ENCODE peak calls at places on chromosomes 11 and 22, in five cellular contexts. One of them, this sample, is unnamed.
A peak's percentile ranks its signal among the peaks of the same experiment; 100 is the strongest.

GRCh38 chr11:59753650-59754493 is 1.3 kb upstream of the STX3 start:
- DNase-seq in neuronal stem cell: peak; percentile 80
- DNase-seq in IMR-90: peak; percentile 63
- DNase-seq in H1: peak; percentile 92
- DNase-seq in H9: peak; percentile 80
- DNase-seq in this sample: peak; percentile 83

GRCh38 chr22:32444068-32444467 is 20.2 kb downstream of the BPIFC start:
- DNase-seq in neuronal stem cell: peak; percentile 8
- DNase-seq in IMR-90: no peak
- DNase-seq in H1: no peak
- DNase-seq in H9: peak; percentile 33
- DNase-seq in this sample: no peak

GRCh38 chr11:78221396-78222315 is 32.9 kb downstream of the USP35 start:
- DNase-seq in H1: peak; percentile 16
- DNase-seq in neuronal stem cell: no peak
- DNase-seq in IMR-90: no peak
- DNase-seq in H9: peak; percentile 23
- DNase-seq in this sample: no peak

GRCh38 chr11:6682591-6682935 is 577 bp downstream of the MRPL17 start:
- DNase-seq in H1: no peak
- DNase-seq in neuronal stem cell: no peak
- DNase-seq in H9: no peak
- DNase-seq in IMR-90: no peak
- DNase-seq in this sample: no peak

GRCh38 chr11:95567685-95568084 is 221.9 kb downstream of the FAM76B start:
- DNase-seq in H1: no peak
- DNase-seq in neuronal stem cell: no peak
- DNase-seq in H9: no peak
- DNase-seq in IMR-90: peak; percentile 63
- DNase-seq in this sample: peak; percentile 59

GRCh38 chr22:48263431-48263765 is 1500.9 kb downstream of the TBC1D22A start:
- DNase-seq in IMR-90: no peak
- DNase-seq in H9: no peak
- DNase-seq in H1: no peak
- DNase-seq in neuronal stem cell: no peak
- DNase-seq in this sample: no peak

GRCh38 chr11:69418576-69419296 is 62.7 kb upstream of the LINC01488 start:
- DNase-seq in H9: no peak
- DNase-seq in neuronal stem cell: no peak
- DNase-seq in H1: no peak
- DNase-seq in IMR-90: no peak
- DNase-seq in this sample: no peak

GRCh38 chr22:32920032-32920628 is 118.6 kb downstream of the TIMP3 start:
- DNase-seq in H1: no peak
- DNase-seq in H9: no peak
- DNase-seq in IMR-90: peak; percentile 33
- DNase-seq in neuronal stem cell: no peak
- DNase-seq in this sample: peak; percentile 84

GRCh38 chr11:113874920-113875413 is 405 bp downstream of the USP28 start:
- DNase-seq in IMR-90: peak; percentile 35
- DNase-seq in neuronal stem cell: no peak
- DNase-seq in H9: no peak
- DNase-seq in H1: no peak
- DNase-seq in this sample: peak; percentile 62

GRCh38 chr11:65903068-65903481 is 2.9 kb upstream of the FOSL1 start:
- DNase-seq in H1: no peak
- DNase-seq in H9: peak; percentile 70
- DNase-seq in neuronal stem cell: no peak
- DNase-seq in IMR-90: peak; percentile 91
- DNase-seq in this sample: peak; percentile 95

GRCh38 chr22:33757443-33758124 is 162.7 kb downstream of the LARGE1 start:
- DNase-seq in neuronal stem cell: no peak
- DNase-seq in H9: no peak
- DNase-seq in H1: no peak
- DNase-seq in IMR-90: no peak
- DNase-seq in this sample: no peak

GRCh38 chr11:65290448-65291165 is 24.1 kb upstream of the CDC42EP2 start:
- DNase-seq in neuronal stem cell: no peak
- DNase-seq in H1: no peak
- DNase-seq in IMR-90: peak; percentile 100
- DNase-seq in H9: no peak
- DNase-seq in this sample: peak; percentile 100

GRCh38 chr22:31604746-31605705 is 57.0 kb downstream of the PISD start:
- DNase-seq in neuronal stem cell: no peak
- DNase-seq in H1: no peak
- DNase-seq in H9: no peak
- DNase-seq in IMR-90: no peak
- DNase-seq in this sample: no peak

GRCh38 chr11:92198276-92198675 is 26.3 kb upstream of the FAT3 start:
- DNase-seq in H1: no peak
- DNase-seq in IMR-90: no peak
- DNase-seq in H9: no peak
- DNase-seq in neuronal stem cell: no peak
- DNase-seq in this sample: no peak

GRCh38 chr22:41966607-41967240 is 2.5 kb upstream of the SEPTIN3 start:
- DNase-seq in H9: peak; percentile 81
- DNase-seq in IMR-90: peak; percentile 88
- DNase-seq in H1: peak; percentile 62
- DNase-seq in neuronal stem cell: no peak
- DNase-seq in this sample: peak; percentile 92

GRCh38 chr22:38080847-38081635 is 2.9 kb downstream of the SLC16A8 start:
- DNase-seq in IMR-90: peak; percentile 14
- DNase-seq in H9: peak; percentile 76
- DNase-seq in H1: peak; percentile 75
- DNase-seq in neuronal stem cell: no peak
- DNase-seq in this sample: peak; percentile 39

GRCh38 chr22:29073618-29074275 is 912 bp downstream of the KREMEN1 start:
- DNase-seq in IMR-90: no peak
- DNase-seq in H9: peak; percentile 70
- DNase-seq in neuronal stem cell: no peak
- DNase-seq in H1: peak; percentile 80
- DNase-seq in this sample: peak; percentile 50

GRCh38 chr11:34182921-34183685 is 77.7 kb downstream of the NAT10 start:
- DNase-seq in neuronal stem cell: no peak
- DNase-seq in IMR-90: no peak
- DNase-seq in H1: no peak
- DNase-seq in H9: no peak
- DNase-seq in this sample: no peak

GRCh38 chr11:120931057-120931779 is 92.7 kb upstream of the TBCEL start:
- DNase-seq in H1: no peak
- DNase-seq in H9: peak; percentile 37
- DNase-seq in IMR-90: no peak
- DNase-seq in neuronal stem cell: no peak
- DNase-seq in this sample: no peak

GRCh38 chr11:65489706-65490310 is 9.0 kb upstream of the MALAT1 start:
- DNase-seq in H9: peak; percentile 53
- DNase-seq in IMR-90: no peak
- DNase-seq in neuronal stem cell: no peak
- DNase-seq in H1: no peak
- DNase-seq in this sample: no peak

GRCh38 chr11:29159552-29160465 is 857.0 kb downstream of the KCNA4 start:
- DNase-seq in H1: peak; percentile 56
- DNase-seq in neuronal stem cell: peak; percentile 56
- DNase-seq in IMR-90: peak; percentile 90
- DNase-seq in H9: peak; percentile 69
- DNase-seq in this sample: peak; percentile 74

GRCh38 chr22:31271485-31271884 is 20.8 kb downstream of the PIK3IP1 start:
- DNase-seq in H1: no peak
- DNase-seq in IMR-90: no peak
- DNase-seq in H9: no peak
- DNase-seq in neuronal stem cell: no peak
- DNase-seq in this sample: no peak

DNA sequence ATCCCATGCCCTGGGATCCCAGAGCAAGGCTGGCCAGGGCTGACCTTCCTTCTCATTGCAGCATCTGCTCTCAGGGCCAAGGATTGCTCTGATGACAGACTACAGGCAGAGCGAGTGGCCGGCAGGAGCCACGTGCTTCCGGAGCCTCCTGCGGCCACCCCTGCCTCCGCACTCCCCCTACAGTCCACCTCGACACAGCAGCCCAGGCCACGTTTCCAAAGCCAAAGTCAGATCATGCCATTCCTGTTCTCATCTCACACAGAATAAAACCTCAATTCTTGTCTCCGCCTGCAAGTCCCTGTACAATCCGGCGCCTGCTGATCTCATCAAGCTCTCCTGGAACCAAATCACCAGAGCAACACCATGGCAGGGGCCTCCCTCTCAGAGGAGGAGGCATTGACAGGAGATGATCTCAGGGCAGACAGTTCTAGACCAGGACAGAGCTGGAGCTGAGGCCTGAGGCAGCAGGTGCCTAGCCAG is 20.9 kb upstream of the UPK3A start:
- DNase-seq in H9: peak; percentile 84
- DNase-seq in H1: peak; percentile 76
- DNase-seq in neuronal stem cell: no peak
- DNase-seq in IMR-90: peak; percentile 84
- DNase-seq in this sample: peak; percentile 91
- H3K14ac ChIP-seq in H9: no peak overlapping the region
- H3K14ac ChIP-seq in H1: no peak overlapping the region
- H3K14ac ChIP-seq in neuronal stem cell: no peak overlapping the region
- H3K14ac ChIP-seq in IMR-90: peak overlapping the region; percentile 65
- H3K14ac ChIP-seq in this sample: no peak overlapping the region

DNA sequence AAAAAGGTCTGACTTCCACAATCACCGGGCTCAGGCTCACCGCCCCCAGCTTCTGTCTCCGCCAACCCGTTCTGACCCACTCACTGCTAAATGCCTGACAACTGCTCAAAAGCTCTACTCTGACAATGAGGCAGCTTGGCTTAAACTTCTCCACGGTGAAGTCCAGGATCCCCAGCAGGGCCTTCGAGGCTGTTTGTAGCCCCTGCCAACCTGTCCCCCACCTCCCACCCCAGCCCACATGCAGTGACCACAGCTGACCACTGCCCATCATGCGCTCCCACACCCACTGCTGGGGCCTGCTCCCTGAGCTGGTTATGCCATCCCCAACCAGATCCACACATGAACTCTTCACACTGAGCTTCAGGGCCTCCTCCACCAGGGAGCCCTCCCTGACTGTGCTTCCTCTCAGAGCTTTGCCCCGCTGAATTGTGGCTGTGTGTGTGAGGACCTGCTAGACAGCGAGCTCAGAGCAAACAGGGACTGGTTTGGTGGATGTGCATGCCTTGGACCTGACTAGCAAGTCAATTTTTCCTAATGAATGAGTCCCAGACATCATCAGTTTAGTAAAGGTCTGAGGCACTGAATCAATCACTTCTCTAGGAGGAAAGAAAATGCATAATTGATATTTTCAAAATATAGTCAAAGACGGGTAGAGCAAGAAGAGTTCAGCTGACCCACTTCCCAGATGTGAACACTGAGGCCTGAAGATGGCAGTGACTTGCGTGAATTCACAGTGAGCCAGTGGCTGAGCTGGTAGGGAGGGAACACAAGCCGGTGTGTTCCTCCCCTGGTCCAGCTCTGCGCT is 7.7 kb downstream of the LRRC32 start:
- DNase-seq in H9: no peak
- DNase-seq in H1: no peak
- DNase-seq in neuronal stem cell: no peak
- DNase-seq in IMR-90: no peak
- DNase-seq in this sample: no peak
- H3K4me2 ChIP-seq in H9: no peak overlapping the region
- H3K4me2 ChIP-seq in H1: no peak overlapping the region
- H3K4me2 ChIP-seq in neuronal stem cell: no peak overlapping the region
- H3K4me2 ChIP-seq in IMR-90: no peak overlapping the region
- H3K4me2 ChIP-seq in this sample: no peak overlapping the region

DNA sequence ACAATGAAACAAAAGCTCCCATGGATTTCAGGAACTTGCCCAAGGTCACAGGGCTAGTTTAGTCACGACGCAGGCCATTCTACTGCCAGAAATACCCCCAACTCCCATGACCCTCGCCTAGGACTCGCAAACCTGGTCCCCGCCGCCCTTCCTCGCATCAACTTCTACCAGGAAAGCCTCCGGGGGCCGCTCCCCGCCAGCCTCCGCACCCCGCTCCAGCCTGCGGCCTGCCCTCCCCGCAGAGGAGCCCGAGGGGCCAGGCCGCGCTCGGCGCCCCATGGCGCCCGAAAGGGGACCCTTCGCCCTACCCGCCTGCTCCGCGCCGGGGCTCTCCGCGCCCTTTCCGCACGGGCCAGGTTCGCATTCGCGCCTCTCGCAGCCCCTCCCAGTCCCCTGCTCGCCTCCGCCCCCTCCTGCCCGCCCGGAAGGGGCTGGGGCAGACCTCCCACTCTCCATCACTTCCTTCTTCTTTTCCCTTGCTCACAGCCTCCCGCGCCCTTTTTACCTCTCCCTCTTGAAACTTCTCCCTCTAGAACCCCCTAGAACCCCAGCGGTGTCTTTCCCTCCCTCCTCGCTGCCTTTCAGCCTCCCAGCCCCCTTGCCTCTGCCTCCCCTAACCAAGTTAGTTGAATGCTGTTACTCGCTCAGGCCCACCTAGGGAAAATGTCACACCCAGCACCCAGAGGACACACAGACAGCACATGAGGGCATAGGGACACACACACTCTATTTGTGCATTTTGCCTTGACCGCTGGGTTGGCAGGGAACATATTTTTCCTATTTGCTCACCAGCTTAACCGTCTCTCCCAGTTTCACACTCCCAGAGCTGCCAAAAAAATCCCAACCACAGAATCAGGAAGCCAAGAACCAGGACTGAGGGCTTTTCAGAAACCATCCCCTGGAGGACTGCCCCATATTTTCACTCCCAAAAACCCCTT is at the start of gene SLC43A3:
- DNase-seq in H9: peak; percentile 79
- DNase-seq in H1: peak; percentile 83
- DNase-seq in IMR-90: peak; percentile 82
- DNase-seq in neuronal stem cell: peak; percentile 17
- DNase-seq in this sample: peak; percentile 74
- H3K14ac ChIP-seq in H9: peak within 1 kb of the TSS; percentile 74
- H3K14ac ChIP-seq in H1: no peak within 1 kb of the TSS
- H3K14ac ChIP-seq in IMR-90: peak within 1 kb of the TSS; percentile 86
- H3K14ac ChIP-seq in neuronal stem cell: peak within 1 kb of the TSS; percentile 17
- H3K14ac ChIP-seq in this sample: no peak within 1 kb of the TSS

GRCh38 chr11:130806746-130807145 is 109.5 kb downstream of the SNX19 start:
- DNase-seq in IMR-90: no peak
- DNase-seq in H1: no peak
- DNase-seq in H9: no peak
- DNase-seq in neuronal stem cell: no peak
- DNase-seq in this sample: no peak
- H3K4me2 ChIP-seq in IMR-90: no peak overlapping the region
- H3K4me2 ChIP-seq in H1: no peak overlapping the region
- H3K4me2 ChIP-seq in H9: no peak overlapping the region
- H3K4me2 ChIP-seq in neuronal stem cell: no peak overlapping the region
- H3K4me2 ChIP-seq in this sample: no peak overlapping the region

GRCh38 chr22:27152033-27152432 is 494.6 kb downstream of the MIAT start:
- DNase-seq in H9: no peak
- DNase-seq in IMR-90: no peak
- DNase-seq in neuronal stem cell: no peak
- DNase-seq in H1: no peak
- DNase-seq in this sample: no peak
- H3K14ac ChIP-seq in H9: no peak overlapping the region
- H3K14ac ChIP-seq in IMR-90: no peak overlapping the region
- H3K14ac ChIP-seq in neuronal stem cell: no peak overlapping the region
- H3K14ac ChIP-seq in H1: no peak overlapping the region
- H3K14ac ChIP-seq in this sample: no peak overlapping the region